ENCODE peak calls at places on chromosomes 3 and 15, in four cellular contexts. One of them, this sample, is unnamed.

GRCh38 chr3:46006646-46007045 is 11.0 kb upstream of the FYCO1 start:
- DNase-seq in stimulated activated naive CD4-positive, alpha-beta T cell: no peak
- DNase-seq in anterior cingulate cortex: no peak
- DNase-seq in activated naive CD4-positive, alpha-beta T cell treated with Interleukin-2 at 50 U/mL for 16 hours: no peak
- DNase-seq in this sample: no peak

GRCh38 chr15:29939404-29939803 is 117.1 kb upstream of the TJP1 start:
- DNase-seq in stimulated activated naive CD4-positive, alpha-beta T cell: no peak
- DNase-seq in anterior cingulate cortex: no peak
- DNase-seq in activated naive CD4-positive, alpha-beta T cell treated with Interleukin-2 at 50 U/mL for 16 hours: no peak
- DNase-seq in this sample: no peak

GRCh38 chr3:21665444-21665843 is 85.6 kb downstream of the ZNF385D start:
- DNase-seq in stimulated activated naive CD4-positive, alpha-beta T cell: no peak
- DNase-seq in anterior cingulate cortex: no peak
- DNase-seq in activated naive CD4-positive, alpha-beta T cell treated with Interleukin-2 at 50 U/mL for 16 hours: no peak
- DNase-seq in this sample: no peak

GRCh38 chr3:124847863-124848262 is 39.3 kb downstream of the ITGB5 start:
- DNase-seq in stimulated activated naive CD4-positive, alpha-beta T cell: no peak
- DNase-seq in anterior cingulate cortex: no peak
- DNase-seq in activated naive CD4-positive, alpha-beta T cell treated with Interleukin-2 at 50 U/mL for 16 hours: no peak
- DNase-seq in this sample: no peak

GRCh38 chr15:67685008-67685599 is 140.2 kb upstream of the SKOR1 start:
- DNase-seq in stimulated activated naive CD4-positive, alpha-beta T cell: no peak
- DNase-seq in anterior cingulate cortex: no peak
- DNase-seq in activated naive CD4-positive, alpha-beta T cell treated with Interleukin-2 at 50 U/mL for 16 hours: no peak
- DNase-seq in this sample: no peak

GRCh38 chr15:56678562-56678961 is 54.7 kb downstream of the ZNF280D start:
- DNase-seq in stimulated activated naive CD4-positive, alpha-beta T cell: no peak
- DNase-seq in anterior cingulate cortex: no peak
- DNase-seq in activated naive CD4-positive, alpha-beta T cell treated with Interleukin-2 at 50 U/mL for 16 hours: no peak
- DNase-seq in this sample: no peak

GRCh38 chr15:75360856-75361255 is 7.6 kb downstream of the MAN2C1 start:
- DNase-seq in stimulated activated naive CD4-positive, alpha-beta T cell: no peak
- DNase-seq in anterior cingulate cortex: no peak
- DNase-seq in activated naive CD4-positive, alpha-beta T cell treated with Interleukin-2 at 50 U/mL for 16 hours: no peak
- DNase-seq in this sample: no peak

GRCh38 chr3:25424238-25425013 is 3.6 kb upstream of the RARB start:
- DNase-seq in stimulated activated naive CD4-positive, alpha-beta T cell: no peak
- DNase-seq in anterior cingulate cortex: no peak
- DNase-seq in activated naive CD4-positive, alpha-beta T cell treated with Interleukin-2 at 50 U/mL for 16 hours: no peak
- DNase-seq in this sample: no peak

GRCh38 chr15:73926191-73927002 is at the start of gene LOXL1:
- DNase-seq in stimulated activated naive CD4-positive, alpha-beta T cell: no peak
- DNase-seq in anterior cingulate cortex: peak
- DNase-seq in activated naive CD4-positive, alpha-beta T cell treated with Interleukin-2 at 50 U/mL for 16 hours: no peak
- DNase-seq in this sample: no peak

GRCh38 chr15:48221885-48222284 is 15.8 kb downstream of the SLC12A1 start:
- DNase-seq in stimulated activated naive CD4-positive, alpha-beta T cell: no peak
- DNase-seq in anterior cingulate cortex: no peak
- DNase-seq in activated naive CD4-positive, alpha-beta T cell treated with Interleukin-2 at 50 U/mL for 16 hours: no peak
- DNase-seq in this sample: no peak

This sample was measured in stimulated activated CD8-positive, alpha-beta memory T cell treated with anti-CD3 and anti-CD28 coated beads, Interleukin-4, amount 100 ng/mL, for 48 hours.